ENCODE peak calls at places on chromosome 13, in ten cellular contexts. X is fibroblast of lung; K is left lung; R is PC-9; Q is suprapubic skin; F is pancreas; V is GM12864; B is prostate gland; N is spleen; Z is naive thymus-derived CD4-positive, alpha-beta T cell. O is an unnamed sample.

GRCh38 chr13:63184693-63185092 is 1769.0 kb upstream of the PCDH20 start:
- DNase-seq in X (peak), K (no peak), R (peak), Q (no peak), F (no peak), V (no peak), B (no peak), N (no peak), Z (no peak), O (peak)

GRCh38 chr13:49098198-49098597 is 121.9 kb upstream of the MLNR start:
- DNase-seq in X (peak), K (no peak), R (peak), Q (no peak), F (no peak), V (no peak), B (peak), N (no peak), Z (no peak), O (peak)

GRCh38 chr13:97369269-97369893 is 64.6 kb upstream of the RAP2A start:
- DNase-seq in X (peak), K (no peak), R (no peak), Q (no peak), F (no peak), V (no peak), B (no peak), N (no peak), Z (peak), O (no peak)

GRCh38 chr13:37136633-37137032 is 31.2 kb upstream of the CSNK1A1L start:
- DNase-seq in X (no peak), K (no peak), R (no peak), Q (no peak), F (no peak), V (no peak), B (no peak), N (no peak), Z (no peak), O (no peak)

GRCh38 chr13:99528547-99528946 is 27.3 kb downstream of the TM9SF2 start:
- DNase-seq in X (peak), K (no peak), R (no peak), Q (no peak), F (no peak), V (no peak), B (no peak), N (no peak), Z (peak), O (no peak)

GRCh38 chr13:51797664-51798488 is 6.1 kb downstream of the DHRS12 start:
- DNase-seq in X (peak), K (no peak), R (peak), Q (peak), F (peak), V (no peak), B (peak), N (no peak), Z (peak), O (no peak)

GRCh38 chr13:21997726-21998125 is 326.9 kb downstream of the FGF9 start:
- DNase-seq in X (no peak), K (no peak), R (no peak), Q (no peak), F (no peak), V (no peak), B (no peak), N (no peak), Z (no peak), O (no peak)

GRCh38 chr13:86085890-86086289 is 286.7 kb upstream of the SLITRK6 start:
- DNase-seq in X (peak), K (no peak), R (no peak), Q (no peak), F (no peak), V (no peak), B (no peak), N (no peak), Z (no peak), O (no peak)

GRCh38 chr13:38002596-38002995 is 133.0 kb upstream of the TRPC4 start:
- DNase-seq in X (no peak), K (no peak), R (no peak), Q (no peak), F (no peak), V (no peak), B (no peak), N (no peak), Z (no peak), O (no peak)

GRCh38 chr13:29105779-29106178 is 285.6 kb downstream of the MTUS2 start:
- DNase-seq in X (no peak), K (no peak), R (no peak), Q (no peak), F (no peak), V (no peak), B (no peak), N (no peak), Z (no peak), O (no peak)

GRCh38 chr13:102400619-102401125 is 1.2 kb downstream of the FGF14 start:
- DNase-seq in X (peak), K (peak), R (no peak), Q (peak), F (peak), V (no peak), B (no peak), N (peak), Z (no peak), O (no peak)

GRCh38 chr13:99408703-99409000 is 92.6 kb upstream of the TM9SF2 start:
- DNase-seq in X (no peak), K (no peak), R (no peak), Q (peak), F (no peak), V (no peak), B (no peak), N (no peak), Z (no peak), O (no peak)

GRCh38 chr13:96958286-96958891 is 35.9 kb downstream of the OXGR1 start:
- DNase-seq in X (peak), K (no peak), R (no peak), Q (no peak), F (no peak), V (peak), B (peak), N (no peak), Z (no peak), O (peak)

GRCh38 chr13:99690426-99691189 is 189.3 kb downstream of the TM9SF2 start:
- DNase-seq in X (no peak), K (no peak), R (no peak), Q (no peak), F (no peak), V (no peak), B (no peak), N (no peak), Z (no peak), O (no peak)

GRCh38 chr13:97285221-97285955 is 63.3 kb downstream of the MBNL2 start:
- DNase-seq in X (no peak), K (no peak), R (no peak), Q (no peak), F (no peak), V (no peak), B (no peak), N (no peak), Z (no peak), O (no peak)

GRCh38 chr13:110390572-110390971 is 83.5 kb downstream of the COL4A2 start:
- DNase-seq in X (peak), K (no peak), R (no peak), Q (no peak), F (no peak), V (no peak), B (no peak), N (no peak), Z (no peak), O (peak)

GRCh38 chr13:24788538-24788937 is 24.6 kb downstream of the RNF17 start:
- DNase-seq in X (no peak), K (no peak), R (no peak), Q (no peak), F (no peak), V (no peak), B (no peak), N (no peak), Z (no peak), O (no peak)

GRCh38 chr13:73220966-73221720 is 162.3 kb downstream of the KLF5 start:
- DNase-seq in X (no peak), K (no peak), R (no peak), Q (no peak), F (no peak), V (no peak), B (no peak), N (no peak), Z (no peak), O (no peak)

GRCh38 chr13:85261757-85262346 is 537.4 kb downstream of the SLITRK6 start:
- DNase-seq in X (peak), K (no peak), R (no peak), Q (no peak), F (no peak), V (no peak), B (no peak), N (no peak), Z (no peak), O (no peak)

GRCh38 chr13:105847532-105848295 is 687.7 kb downstream of the EFNB2 start:
- DNase-seq in X (peak), K (no peak), R (no peak), Q (no peak), F (no peak), V (no peak), B (peak), N (no peak), Z (no peak), O (no peak)

GRCh38 chr13:66860868-66861447 is 369.2 kb downstream of the PCDH9 start:
- DNase-seq in X (no peak), K (no peak), R (no peak), Q (no peak), F (no peak), V (no peak), B (no peak), N (no peak), Z (no peak), O (no peak)

GRCh38 chr13:107685876-107686275 is 529.5 kb downstream of the LIG4 start:
- DNase-seq in X (no peak), K (no peak), R (no peak), Q (no peak), F (no peak), V (no peak), B (no peak), N (no peak), Z (no peak), O (no peak)

GRCh38 chr13:107678075-107678689 is 537.2 kb downstream of the LIG4 start:
- DNase-seq in X (peak), K (peak), R (no peak), Q (no peak), F (no peak), V (no peak), B (no peak), N (no peak), Z (no peak), O (no peak)

GRCh38 chr13:107680115-107680514 is 535.2 kb downstream of the LIG4 start:
- DNase-seq in X (peak), K (no peak), R (no peak), Q (no peak), F (no peak), V (no peak), B (no peak), N (no peak), Z (no peak), O (no peak)

GRCh38 chr13:107675847-107676550 is 539.3 kb downstream of the LIG4 start:
- DNase-seq in X (no peak), K (no peak), R (no peak), Q (no peak), F (no peak), V (no peak), B (no peak), N (no peak), Z (no peak), O (no peak)

DNA sequence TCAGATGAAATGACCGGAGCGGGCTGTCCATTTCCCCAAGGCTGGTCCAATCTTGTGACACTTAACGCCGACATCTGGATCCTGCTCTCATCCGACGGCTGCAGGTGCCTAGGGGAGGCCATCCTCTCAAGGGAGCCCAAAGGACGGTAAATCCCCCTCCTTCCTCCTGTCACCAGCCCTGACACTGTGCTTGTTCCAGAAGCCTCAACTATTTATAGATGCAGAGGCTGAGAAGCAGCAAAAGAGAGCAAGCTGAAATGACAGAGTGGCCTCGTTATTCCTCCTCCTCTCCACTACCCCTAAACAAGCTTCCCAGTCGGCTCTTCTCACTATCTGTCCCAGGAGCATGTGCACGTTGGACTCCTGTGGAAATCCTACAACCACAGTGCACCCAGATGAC is 533.7 kb downstream of the LIG4 start:
- DNase-seq in X (no peak), K (peak), R (no peak), Q (no peak), F (no peak), V (no peak), B (no peak), N (no peak), Z (no peak), O (no peak)
- H3K4me3 ChIP-seq in X (no peak), K (no peak), R (no peak), Q (no peak), F (no peak), V (no peak), B (no peak), N (no peak), Z (no peak), O (no peak)

GRCh38 chr13:91313581-91313980 is 33.9 kb upstream of the MIR17HG start:
- DNase-seq in X (no peak), K (no peak), R (no peak), Q (no peak), F (no peak), V (no peak), B (no peak), N (no peak), Z (no peak), O (no peak)
- H3K4me3 ChIP-seq in X (no peak), K (no peak), R (no peak), Q (no peak), F (no peak), V (peak), B (no peak), N (no peak), Z (no peak), O (no peak)

DNA sequence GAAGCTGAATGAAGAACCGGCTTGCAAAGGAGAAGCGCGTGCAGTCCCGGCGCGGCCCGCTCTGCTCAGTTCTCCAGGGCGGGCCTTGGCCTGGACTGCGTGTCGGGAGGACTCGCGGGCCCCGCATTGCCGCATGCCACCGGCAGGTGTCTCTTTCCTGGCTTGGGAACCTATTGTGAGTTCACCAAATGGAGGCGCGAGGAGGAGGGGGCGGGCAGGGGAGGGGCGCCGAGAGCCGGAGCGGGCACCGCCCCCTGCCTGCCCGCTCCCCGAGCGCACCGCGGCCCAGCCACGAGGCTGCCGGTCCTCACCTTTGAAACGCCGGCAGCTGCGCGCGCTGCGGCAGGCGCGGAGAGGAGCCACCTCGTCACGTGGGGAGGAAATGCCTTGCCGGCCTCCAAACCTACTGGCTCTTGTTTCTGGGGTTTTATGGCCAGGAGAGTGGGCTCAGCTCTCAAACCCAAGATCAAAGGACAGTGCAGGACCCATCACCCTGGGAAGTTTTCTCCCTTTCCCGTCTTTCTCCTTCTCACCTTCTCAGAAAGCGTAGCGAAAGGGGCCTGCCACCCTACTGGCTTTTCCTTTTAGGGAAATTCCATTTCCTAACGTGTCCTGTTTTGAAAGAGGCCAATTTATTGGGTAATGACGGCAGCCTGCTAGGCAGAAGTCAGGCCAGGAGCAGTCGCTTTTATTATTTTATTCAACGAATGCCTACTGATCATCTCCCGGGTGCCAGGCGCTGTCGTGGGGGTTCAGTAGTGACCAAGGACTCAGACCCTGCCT is 13.8 kb upstream of the UBE2L5 start:
- DNase-seq in X (peak), K (peak), R (peak), Q (peak), F (peak), V (peak), B (peak), N (peak), Z (peak), O (peak)
- H3K4me3 ChIP-seq in X (no peak), K (peak), R (peak), Q (peak), F (peak), V (peak), B (peak), N (peak), Z (peak), O (peak)

GRCh38 chr13:27450921-27451461 is 627 bp upstream of the MTIF3 start:
- DNase-seq in X (peak), K (peak), R (no peak), Q (peak), F (peak), V (no peak), B (peak), N (peak), Z (no peak), O (no peak)

GRCh38 chr13:27449936-27450828 is at the start of gene MTIF3:
- DNase-seq in X (peak), K (peak), R (peak), Q (peak), F (peak), V (peak), B (peak), N (peak), Z (peak), O (peak)

GRCh38 chr13:27455331-27455855 is 5.0 kb upstream of the MTIF3 start:
- DNase-seq in X (peak), K (no peak), R (no peak), Q (no peak), F (no peak), V (no peak), B (no peak), N (no peak), Z (no peak), O (no peak)
- H3K4me3 ChIP-seq in X (peak), K (no peak), R (no peak), Q (peak), F (peak), V (peak), B (no peak), N (peak), Z (peak), O (peak)

GRCh38 chr13:60655268-60655667 is 258.2 kb downstream of the TDRD3 start:
- DNase-seq in X (no peak), K (no peak), R (no peak), Q (no peak), F (no peak), V (no peak), B (no peak), N (no peak), Z (no peak), O (no peak)

GRCh38 chr13:60654405-60654804 is 257.4 kb downstream of the TDRD3 start:
- DNase-seq in X (peak), K (no peak), R (peak), Q (no peak), F (no peak), V (no peak), B (peak), N (no peak), Z (no peak), O (no peak)
- H3K4me3 ChIP-seq in X (no peak), K (no peak), R (no peak), Q (no peak), F (no peak), V (no peak), B (no peak), N (no peak), Z (no peak), O (no peak)

GRCh38 chr13:50386527-50387123 is 371.4 kb downstream of the KCNRG start:
- DNase-seq in X (peak), K (no peak), R (no peak), Q (no peak), F (no peak), V (no peak), B (no peak), N (no peak), Z (no peak), O (peak)
- H3K4me3 ChIP-seq in X (no peak), K (no peak), R (no peak), Q (no peak), F (no peak), V (no peak), B (no peak), N (no peak), Z (no peak), O (peak)

DNA sequence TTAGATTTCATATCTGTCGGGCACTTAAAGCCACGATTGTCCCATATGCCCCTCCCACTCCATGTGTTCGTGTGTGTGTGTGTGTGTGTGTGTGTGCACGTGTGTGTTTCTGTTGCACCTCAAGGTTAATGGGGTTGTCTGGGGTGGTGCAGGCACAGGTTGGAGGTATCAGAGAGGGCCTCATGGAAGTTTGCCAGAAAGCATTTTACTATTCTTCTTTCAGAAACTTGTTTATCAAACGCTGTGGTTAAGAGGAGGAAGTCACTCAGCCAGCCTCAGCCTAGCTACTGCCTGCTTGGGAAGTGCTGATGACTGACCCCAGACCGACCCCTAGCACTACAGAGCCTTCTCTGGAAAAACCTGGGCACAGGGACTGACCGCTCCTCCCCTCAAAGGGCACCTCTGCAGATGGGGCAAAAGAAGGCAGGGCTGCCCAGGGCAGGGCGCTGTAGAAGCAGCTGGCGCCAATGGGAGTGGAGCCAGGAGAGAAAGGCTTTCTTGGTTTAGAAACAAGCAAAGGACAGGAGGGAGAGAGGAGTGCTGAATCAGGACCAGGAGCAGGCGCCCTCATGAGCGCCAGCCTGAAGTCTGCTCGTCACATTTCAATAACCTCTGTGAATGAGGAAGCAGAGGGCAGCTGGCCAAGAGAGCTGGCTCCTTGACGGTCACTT is 3.9 kb downstream of the SIAH3 start:
- DNase-seq in X (no peak), K (no peak), R (no peak), Q (no peak), F (no peak), V (no peak), B (no peak), N (no peak), Z (peak), O (no peak)
- H3K4me3 ChIP-seq in X (no peak), K (no peak), R (no peak), Q (no peak), F (no peak), V (no peak), B (no peak), N (no peak), Z (peak), O (no peak)

O was measured in skeletal muscle cell.